ENCODE peak calls at places on chromosomes 5 and 9, in nine cellular contexts. B is NB4, D is activated B cell treated with CpG ODN at 0.5 μM for 24 hours, P is colonic mucosa, Q is epithelial cell of esophagus, A is AG04449, N is MCF 10A, M is tibial nerve, O is GM13976. R is an unnamed sample.

GRCh38 chr5:176818391-176819098 is 8.2 kb downstream of the UNC5A start:
- DNase-seq in B (peak), A (no peak), D (no peak), Q (no peak), N (no peak), M (no peak), P (no peak), O (peak), R (no peak)

GRCh38 chr9:98168952-98169488 is 23.4 kb downstream of the CORO2A start:
- DNase-seq in D (peak), P (peak), O (peak), Q (peak), A (no peak), M (no peak), N (peak), B (peak), R (no peak)

GRCh38 chr5:178483620-178484019 is 106.6 kb downstream of the COL23A1 start:
- DNase-seq in A (no peak), B (peak), P (no peak), O (no peak), M (peak), D (no peak), N (no peak), Q (no peak), R (no peak)

GRCh38 chr5:132386644-132387286 is 17.3 kb downstream of the SLC22A5 start:
- DNase-seq in M (peak), B (peak), Q (peak), D (peak), O (peak), A (no peak), P (peak), N (peak), R (peak)

GRCh38 chr5:171617268-171617667 is 168.3 kb upstream of the SMIM23 start:
- DNase-seq in Q (no peak), O (no peak), M (no peak), B (no peak), A (no peak), D (no peak), P (no peak), N (no peak), R (no peak)

GRCh38 chr5:153490124-153491085 is at the start of gene GRIA1:
- DNase-seq in D (no peak), P (no peak), B (no peak), A (no peak), O (no peak), M (no peak), Q (no peak), N (no peak), R (no peak)

GRCh38 chr9:80492221-80492620 is 920.5 kb downstream of the TLE4 start:
- DNase-seq in O (no peak), P (no peak), D (no peak), M (no peak), B (no peak), N (peak), Q (peak), A (no peak), R (no peak)

GRCh38 chr5:40605295-40605958 is 74.3 kb upstream of the PTGER4 start:
- DNase-seq in N (peak), O (no peak), M (peak), D (no peak), A (no peak), Q (peak), P (no peak), B (peak), R (no peak)

GRCh38 chr5:9765421-9765820 is 135.3 kb upstream of the TAS2R1 start:
- DNase-seq in P (no peak), D (no peak), B (no peak), M (no peak), N (no peak), O (no peak), Q (no peak), A (no peak), R (no peak)

GRCh38 chr5:9771079-9771478 is 140.9 kb upstream of the TAS2R1 start:
- DNase-seq in M (no peak), O (no peak), Q (no peak), P (no peak), D (no peak), N (no peak), B (no peak), A (no peak), R (no peak)

GRCh38 chr5:9761706-9762105 is 131.6 kb upstream of the TAS2R1 start:
- DNase-seq in N (no peak), B (no peak), D (no peak), Q (no peak), M (no peak), A (no peak), O (no peak), P (no peak), R (no peak)

DNA sequence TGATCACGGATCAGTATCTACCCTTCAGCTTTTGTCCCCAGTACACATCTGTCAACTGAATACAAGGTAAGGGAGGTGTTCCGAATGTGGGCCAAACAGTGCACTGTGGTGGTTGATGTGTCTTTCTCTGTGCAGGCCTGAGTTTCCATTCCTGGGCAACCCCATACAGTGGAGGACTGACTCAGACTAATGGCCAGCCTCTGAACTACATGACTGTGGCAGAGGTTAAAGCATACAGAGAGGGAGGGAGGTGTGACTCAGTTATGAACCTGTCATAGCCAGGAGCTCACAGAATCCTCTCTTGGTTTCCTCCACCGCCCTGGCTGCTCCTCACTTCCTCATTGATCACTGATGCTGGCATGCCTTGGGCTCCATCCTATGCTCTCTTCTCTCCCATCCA is 136.4 kb upstream of the TAS2R1 start:
- DNase-seq in A (no peak), M (no peak), B (no peak), N (no peak), P (no peak), D (no peak), Q (peak), O (no peak), R (no peak)
- TF ChIP-seq CTCF in A (peak), M (no peak), B (no peak), N (no peak), P (no peak), D (no peak), Q (no peak), O (no peak), R (no peak)

GRCh38 chr5:124619121-124619520 is 127.3 kb downstream of the ZNF608 start:
- DNase-seq in M (no peak), N (no peak), P (no peak), A (no peak), B (no peak), O (no peak), D (no peak), Q (no peak), R (no peak)

GRCh38 chr5:124621279-124621678 is 125.2 kb downstream of the ZNF608 start:
- DNase-seq in N (no peak), D (no peak), O (no peak), Q (no peak), M (no peak), B (no peak), P (no peak), A (no peak), R (no peak)

GRCh38 chr5:124620743-124621142 is 125.7 kb downstream of the ZNF608 start:
- DNase-seq in A (no peak), M (no peak), D (no peak), B (no peak), P (no peak), N (no peak), O (no peak), Q (no peak), R (no peak)

GRCh38 chr5:124614836-124615235 is 131.6 kb downstream of the ZNF608 start:
- DNase-seq in A (no peak), M (no peak), O (no peak), N (no peak), Q (no peak), D (no peak), B (no peak), P (no peak), R (no peak)

GRCh38 chr5:124617787-124618186 is 128.7 kb downstream of the ZNF608 start:
- DNase-seq in D (no peak), O (no peak), N (no peak), B (no peak), A (no peak), M (no peak), Q (no peak), P (no peak), R (no peak)
- TF ChIP-seq CTCF in D (no peak), O (no peak), N (no peak), B (no peak), A (no peak), M (no peak), Q (no peak), P (no peak), R (no peak)

GRCh38 chr9:79428422-79428821 is 143.3 kb upstream of the TLE4 start:
- DNase-seq in Q (no peak), P (no peak), M (no peak), D (no peak), A (no peak), B (no peak), N (no peak), O (no peak), R (no peak)

GRCh38 chr9:79431019-79431679 is 140.6 kb upstream of the TLE4 start:
- DNase-seq in P (no peak), O (no peak), M (no peak), N (peak), D (no peak), A (no peak), B (no peak), Q (no peak), R (no peak)

GRCh38 chr9:79430599-79430998 is 141.2 kb upstream of the TLE4 start:
- DNase-seq in D (no peak), M (no peak), B (no peak), O (no peak), Q (no peak), N (no peak), P (no peak), A (no peak), R (no peak)

DNA sequence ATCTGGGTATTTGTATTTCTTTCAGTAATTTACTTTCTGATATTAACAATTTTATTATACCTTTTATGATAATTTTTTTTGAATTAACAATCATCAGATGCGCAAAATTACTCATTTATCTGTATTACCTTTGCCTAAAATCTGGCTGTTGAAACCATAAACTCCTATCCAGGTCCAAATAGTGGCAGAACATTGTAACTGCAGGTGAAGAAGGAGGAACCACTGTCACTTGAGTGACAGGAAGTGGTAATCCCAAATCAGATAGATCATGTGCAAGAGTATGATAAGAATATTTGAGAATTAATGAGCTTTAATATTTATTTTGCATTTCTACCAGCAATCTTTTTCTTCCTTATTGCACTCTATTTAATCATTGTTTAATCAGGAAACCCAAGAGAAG is 139.3 kb upstream of the TLE4 start:
- DNase-seq in A (no peak), M (no peak), Q (peak), D (no peak), P (no peak), B (no peak), N (peak), O (no peak), R (no peak)
- TF ChIP-seq CTCF in A (no peak), M (no peak), Q (peak), D (no peak), P (no peak), B (no peak), N (no peak), O (no peak), R (no peak)

DNA sequence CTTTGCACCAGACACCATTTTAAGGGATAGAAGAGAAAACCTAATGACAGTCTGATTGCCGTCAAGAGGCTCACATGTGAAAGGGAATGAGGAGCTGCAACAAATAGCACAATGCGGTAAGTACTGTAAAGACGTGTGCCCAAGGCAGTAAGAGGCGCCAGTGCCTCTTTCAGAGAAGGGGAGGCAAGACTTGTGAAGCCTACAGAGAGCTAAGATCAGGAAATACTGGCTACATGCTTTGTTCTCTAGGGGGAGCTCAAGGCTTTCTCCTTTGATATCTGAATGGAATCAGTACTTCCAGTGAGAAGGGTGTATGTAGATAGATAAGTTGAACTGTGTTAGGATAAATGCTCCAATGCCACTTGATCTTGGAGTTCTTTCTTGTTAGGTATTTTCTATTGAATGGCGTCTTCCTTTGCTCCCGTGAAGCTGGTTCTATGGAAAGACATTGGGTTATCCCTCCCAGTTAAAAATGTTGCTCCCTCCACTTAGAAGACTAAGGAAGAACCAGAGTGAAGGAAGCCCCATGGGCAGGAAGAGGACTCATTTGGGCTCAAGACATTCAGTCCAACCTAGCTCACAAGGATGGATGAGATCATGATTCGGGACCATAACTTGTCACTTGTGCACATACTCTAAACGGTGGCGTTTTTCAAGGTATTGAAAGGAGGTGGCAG is 23.5 kb upstream of the ALDOB start:
- DNase-seq in Q (peak), O (peak), A (no peak), P (peak), B (peak), M (peak), N (peak), D (no peak), R (no peak)
- TF ChIP-seq CTCF in Q (peak), O (peak), A (peak), P (peak), B (peak), M (peak), N (peak), D (no peak), R (peak)

DNA sequence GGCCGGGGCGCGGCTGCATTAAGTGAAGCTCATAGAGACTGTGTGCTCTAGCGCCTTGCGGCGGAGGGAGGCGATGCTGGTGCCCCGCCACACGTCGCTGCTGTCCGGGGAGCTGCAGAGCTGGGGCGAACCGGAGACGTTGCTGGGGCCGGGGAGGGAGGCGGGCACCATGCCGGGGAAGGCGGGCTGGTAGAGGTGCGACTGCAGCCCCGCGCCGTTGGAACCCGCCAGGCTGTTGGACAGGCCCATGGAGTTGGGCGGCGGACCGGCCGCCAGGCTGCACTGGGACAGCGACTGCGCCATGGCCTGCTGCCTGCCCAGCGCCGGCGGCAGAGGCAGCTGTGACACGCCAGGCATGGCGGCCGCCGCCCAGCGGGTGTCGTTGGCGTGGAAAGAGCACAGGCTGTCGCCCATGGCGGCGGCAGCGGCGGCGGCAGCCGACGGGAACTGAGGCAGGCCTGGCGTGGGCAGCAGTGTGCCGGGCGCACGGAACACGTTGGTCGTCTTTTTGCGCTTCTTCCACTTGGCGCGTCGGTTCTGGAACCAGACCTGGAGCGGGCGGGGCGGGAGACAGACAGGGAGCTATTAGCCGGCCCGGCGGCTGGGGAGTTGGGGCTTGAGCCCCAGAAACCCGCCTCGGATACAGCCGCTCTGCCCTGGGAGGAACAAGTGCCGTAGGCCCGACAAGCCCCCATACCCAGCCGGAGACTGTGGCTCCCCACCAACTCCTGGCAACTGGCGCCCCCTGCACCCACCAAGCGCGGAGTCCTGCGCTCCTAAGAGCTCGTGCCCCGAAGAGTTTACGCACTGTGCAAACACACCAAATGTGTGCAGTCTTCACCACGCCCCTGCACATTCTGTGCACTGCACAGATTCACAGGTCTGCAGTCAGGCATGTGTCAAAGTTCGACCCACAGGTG is 8.0 kb downstream of the OTP start:
- DNase-seq in Q (peak), N (peak), P (peak), D (peak), M (no peak), A (no peak), B (peak), O (peak), R (no peak)
- TF ChIP-seq CTCF in Q (no peak), N (no peak), P (no peak), D (no peak), M (no peak), A (peak), B (peak), O (peak), R (no peak)

GRCh38 chr5:45796959-45797553 is 100.9 kb upstream of the HCN1 start:
- DNase-seq in M (no peak), A (no peak), O (no peak), P (no peak), N (no peak), D (no peak), Q (peak), B (peak), R (no peak)
- TF ChIP-seq CTCF in M (no peak), A (no peak), O (peak), P (no peak), N (peak), D (no peak), Q (peak), B (peak), R (no peak)

R was measured in thoracic aorta.